ENCODE peak calls at places on chromosome 2, in seven cellular contexts. One of them, this sample, is unnamed.

GRCh38 chr2:104033399-104033798 is 820.5 kb upstream of the POU3F3 start:
- DNase-seq in trophoblast cell: no peak
- DNase-seq in mesenchymal stem cell: no peak
- DNase-seq in neuronal stem cell: peak
- DNase-seq in H1: no peak
- DNase-seq in IMR-90: no peak
- DNase-seq in H9: no peak
- DNase-seq in this sample: peak

GRCh38 chr2:6793371-6793770 is 72.3 kb downstream of the CMPK2 start:
- DNase-seq in H9: no peak
- DNase-seq in H1: no peak
- DNase-seq in mesenchymal stem cell: peak
- DNase-seq in IMR-90: peak
- DNase-seq in neuronal stem cell: no peak
- DNase-seq in trophoblast cell: no peak
- DNase-seq in this sample: peak

GRCh38 chr2:188721231-188721630 is 252.9 kb upstream of the COL3A1 start:
- DNase-seq in neuronal stem cell: no peak
- DNase-seq in H1: no peak
- DNase-seq in trophoblast cell: no peak
- DNase-seq in mesenchymal stem cell: no peak
- DNase-seq in IMR-90: peak
- DNase-seq in H9: no peak
- DNase-seq in this sample: peak

GRCh38 chr2:130756721-130757195 is 1.4 kb downstream of the AMER3 start:
- DNase-seq in H1: no peak
- DNase-seq in neuronal stem cell: no peak
- DNase-seq in H9: no peak
- DNase-seq in IMR-90: no peak
- DNase-seq in trophoblast cell: peak
- DNase-seq in mesenchymal stem cell: no peak
- DNase-seq in this sample: no peak

GRCh38 chr2:47005687-47006086 is 90.1 kb upstream of the MCFD2 start:
- DNase-seq in trophoblast cell: no peak
- DNase-seq in IMR-90: no peak
- DNase-seq in neuronal stem cell: no peak
- DNase-seq in mesenchymal stem cell: no peak
- DNase-seq in H1: no peak
- DNase-seq in H9: no peak
- DNase-seq in this sample: no peak

GRCh38 chr2:209495855-209496585 is 72.2 kb downstream of the MAP2 start:
- DNase-seq in IMR-90: peak
- DNase-seq in trophoblast cell: peak
- DNase-seq in mesenchymal stem cell: peak
- DNase-seq in neuronal stem cell: no peak
- DNase-seq in H9: no peak
- DNase-seq in H1: no peak
- DNase-seq in this sample: no peak

GRCh38 chr2:12675352-12675795 is 41.4 kb upstream of the TRIB2 start:
- DNase-seq in trophoblast cell: peak
- DNase-seq in mesenchymal stem cell: peak
- DNase-seq in H1: no peak
- DNase-seq in neuronal stem cell: no peak
- DNase-seq in IMR-90: peak
- DNase-seq in H9: no peak
- DNase-seq in this sample: peak

GRCh38 chr2:164913011-164913410 is 42.3 kb downstream of the SLC38A11 start:
- DNase-seq in H1: no peak
- DNase-seq in IMR-90: no peak
- DNase-seq in trophoblast cell: no peak
- DNase-seq in neuronal stem cell: no peak
- DNase-seq in H9: no peak
- DNase-seq in mesenchymal stem cell: no peak
- DNase-seq in this sample: peak

GRCh38 chr2:127277028-127277427 is 16.9 kb downstream of the ERCC3 start:
- DNase-seq in neuronal stem cell: no peak
- DNase-seq in trophoblast cell: no peak
- DNase-seq in IMR-90: peak
- DNase-seq in H9: no peak
- DNase-seq in mesenchymal stem cell: peak
- DNase-seq in H1: no peak
- DNase-seq in this sample: no peak

GRCh38 chr2:9946076-9946475 is 5.4 kb upstream of the GRHL1 start:
- DNase-seq in mesenchymal stem cell: no peak
- DNase-seq in trophoblast cell: no peak
- DNase-seq in H9: no peak
- DNase-seq in IMR-90: no peak
- DNase-seq in neuronal stem cell: no peak
- DNase-seq in H1: no peak
- DNase-seq in this sample: no peak

GRCh38 chr2:236767951-236768350 is 198.3 kb downstream of the ACKR3 start:
- DNase-seq in H1: no peak
- DNase-seq in H9: no peak
- DNase-seq in neuronal stem cell: no peak
- DNase-seq in trophoblast cell: no peak
- DNase-seq in mesenchymal stem cell: no peak
- DNase-seq in IMR-90: no peak
- DNase-seq in this sample: no peak

GRCh38 chr2:45860136-45861106 is 208.9 kb downstream of the PRKCE start:
- DNase-seq in neuronal stem cell: no peak
- DNase-seq in mesenchymal stem cell: peak
- DNase-seq in H1: no peak
- DNase-seq in H9: no peak
- DNase-seq in trophoblast cell: no peak
- DNase-seq in IMR-90: peak
- DNase-seq in this sample: peak

GRCh38 chr2:241116606-241117560 is 14.8 kb upstream of the MTERF4 start:
- DNase-seq in neuronal stem cell: no peak
- DNase-seq in IMR-90: no peak
- DNase-seq in mesenchymal stem cell: no peak
- DNase-seq in trophoblast cell: no peak
- DNase-seq in H9: peak
- DNase-seq in H1: no peak
- DNase-seq in this sample: no peak

GRCh38 chr2:95382128-95382645 is 20.3 kb upstream of the FAHD2A start:
- DNase-seq in trophoblast cell: no peak
- DNase-seq in mesenchymal stem cell: no peak
- DNase-seq in IMR-90: no peak
- DNase-seq in H9: no peak
- DNase-seq in neuronal stem cell: no peak
- DNase-seq in H1: no peak
- DNase-seq in this sample: no peak

GRCh38 chr2:151523825-151524224 is 114.1 kb downstream of the RIF1 start:
- DNase-seq in neuronal stem cell: no peak
- DNase-seq in mesenchymal stem cell: no peak
- DNase-seq in H1: no peak
- DNase-seq in IMR-90: peak
- DNase-seq in trophoblast cell: no peak
- DNase-seq in H9: no peak
- DNase-seq in this sample: no peak

GRCh38 chr2:237669628-237670351 is 42.4 kb downstream of the LRRFIP1 start:
- DNase-seq in IMR-90: peak
- DNase-seq in H1: no peak
- DNase-seq in neuronal stem cell: no peak
- DNase-seq in trophoblast cell: no peak
- DNase-seq in mesenchymal stem cell: peak
- DNase-seq in H9: no peak
- DNase-seq in this sample: no peak

GRCh38 chr2:127201452-127201851 is 18.6 kb downstream of the CYP27C1 start:
- DNase-seq in IMR-90: no peak
- DNase-seq in mesenchymal stem cell: no peak
- DNase-seq in H9: peak
- DNase-seq in neuronal stem cell: no peak
- DNase-seq in trophoblast cell: no peak
- DNase-seq in H1: no peak
- DNase-seq in this sample: no peak

GRCh38 chr2:151771599-151772358 is 37.5 kb upstream of the NEB start:
- DNase-seq in IMR-90: peak
- DNase-seq in H1: no peak
- DNase-seq in H9: no peak
- DNase-seq in mesenchymal stem cell: peak
- DNase-seq in neuronal stem cell: no peak
- DNase-seq in trophoblast cell: peak
- DNase-seq in this sample: no peak

GRCh38 chr2:238494573-238494961 is 67.8 kb downstream of the ASB1 start:
- DNase-seq in IMR-90: no peak
- DNase-seq in neuronal stem cell: no peak
- DNase-seq in H9: peak
- DNase-seq in trophoblast cell: no peak
- DNase-seq in H1: no peak
- DNase-seq in mesenchymal stem cell: no peak
- DNase-seq in this sample: no peak

GRCh38 chr2:74760875-74761630 is 72.9 kb upstream of the HK2 start:
- DNase-seq in H9: no peak
- DNase-seq in trophoblast cell: no peak
- DNase-seq in H1: no peak
- DNase-seq in IMR-90: no peak
- DNase-seq in mesenchymal stem cell: no peak
- DNase-seq in neuronal stem cell: no peak
- DNase-seq in this sample: no peak
- H3K18ac ChIP-seq in H9: no peak
- H3K18ac ChIP-seq in trophoblast cell: no peak
- H3K18ac ChIP-seq in H1: no peak
- H3K18ac ChIP-seq in IMR-90: peak
- H3K18ac ChIP-seq in mesenchymal stem cell: peak
- H3K18ac ChIP-seq in neuronal stem cell: no peak
- H3K18ac ChIP-seq in this sample: no peak

GRCh38 chr2:190344275-190344827 is 962 bp downstream of the INPP1 start:
- DNase-seq in IMR-90: no peak
- DNase-seq in trophoblast cell: peak
- DNase-seq in mesenchymal stem cell: peak
- DNase-seq in H1: no peak
- DNase-seq in H9: no peak
- DNase-seq in neuronal stem cell: no peak
- DNase-seq in this sample: peak

GRCh38 chr2:190342601-190343000 is 788 bp upstream of the INPP1 start:
- DNase-seq in H9: no peak
- DNase-seq in neuronal stem cell: no peak
- DNase-seq in trophoblast cell: no peak
- DNase-seq in H1: no peak
- DNase-seq in mesenchymal stem cell: no peak
- DNase-seq in IMR-90: no peak
- DNase-seq in this sample: peak

GRCh38 chr2:190343500-190344274 is at the start of gene INPP1:
- DNase-seq in H1: no peak
- DNase-seq in H9: peak
- DNase-seq in trophoblast cell: peak
- DNase-seq in IMR-90: peak
- DNase-seq in mesenchymal stem cell: peak
- DNase-seq in neuronal stem cell: peak
- DNase-seq in this sample: peak

GRCh38 chr2:190340369-190340768 is 3.0 kb upstream of the INPP1 start:
- DNase-seq in trophoblast cell: no peak
- DNase-seq in neuronal stem cell: peak
- DNase-seq in mesenchymal stem cell: peak
- DNase-seq in H9: peak
- DNase-seq in IMR-90: no peak
- DNase-seq in H1: no peak
- DNase-seq in this sample: peak

GRCh38 chr2:190343170-190343499 is 254 bp upstream of the INPP1 start:
- DNase-seq in neuronal stem cell: no peak
- DNase-seq in trophoblast cell: no peak
- DNase-seq in IMR-90: no peak
- DNase-seq in H1: no peak
- DNase-seq in mesenchymal stem cell: no peak
- DNase-seq in H9: peak
- DNase-seq in this sample: peak
- H3K18ac ChIP-seq in neuronal stem cell: peak
- H3K18ac ChIP-seq in trophoblast cell: no peak
- H3K18ac ChIP-seq in IMR-90: peak
- H3K18ac ChIP-seq in H1: peak
- H3K18ac ChIP-seq in mesenchymal stem cell: peak
- H3K18ac ChIP-seq in H9: no peak
- H3K18ac ChIP-seq in this sample: no peak

GRCh38 chr2:230129343-230129742 is 60.6 kb upstream of the SLC16A14 start:
- DNase-seq in neuronal stem cell: no peak
- DNase-seq in trophoblast cell: no peak
- DNase-seq in H1: no peak
- DNase-seq in IMR-90: no peak
- DNase-seq in H9: no peak
- DNase-seq in mesenchymal stem cell: peak
- DNase-seq in this sample: no peak
- H3K18ac ChIP-seq in neuronal stem cell: no peak
- H3K18ac ChIP-seq in trophoblast cell: no peak
- H3K18ac ChIP-seq in H1: no peak
- H3K18ac ChIP-seq in IMR-90: no peak
- H3K18ac ChIP-seq in H9: no peak
- H3K18ac ChIP-seq in mesenchymal stem cell: no peak
- H3K18ac ChIP-seq in this sample: no peak

GRCh38 chr2:222882484-222882928 is 21.7 kb downstream of the ACSL3 start:
- DNase-seq in trophoblast cell: peak
- DNase-seq in neuronal stem cell: no peak
- DNase-seq in H1: no peak
- DNase-seq in IMR-90: no peak
- DNase-seq in H9: no peak
- DNase-seq in mesenchymal stem cell: no peak
- DNase-seq in this sample: peak

GRCh38 chr2:222883420-222883819 is 22.6 kb downstream of the ACSL3 start:
- DNase-seq in H1: no peak
- DNase-seq in mesenchymal stem cell: no peak
- DNase-seq in neuronal stem cell: no peak
- DNase-seq in trophoblast cell: no peak
- DNase-seq in H9: no peak
- DNase-seq in IMR-90: no peak
- DNase-seq in this sample: no peak

GRCh38 chr2:222884114-222884764 is 23.4 kb downstream of the ACSL3 start:
- DNase-seq in neuronal stem cell: no peak
- DNase-seq in mesenchymal stem cell: peak
- DNase-seq in H9: no peak
- DNase-seq in trophoblast cell: peak
- DNase-seq in IMR-90: no peak
- DNase-seq in H1: no peak
- DNase-seq in this sample: no peak

GRCh38 chr2:222887124-222887523 is 26.3 kb downstream of the ACSL3 start:
- DNase-seq in IMR-90: peak
- DNase-seq in trophoblast cell: no peak
- DNase-seq in H1: no peak
- DNase-seq in mesenchymal stem cell: no peak
- DNase-seq in H9: no peak
- DNase-seq in neuronal stem cell: no peak
- DNase-seq in this sample: no peak

DNA sequence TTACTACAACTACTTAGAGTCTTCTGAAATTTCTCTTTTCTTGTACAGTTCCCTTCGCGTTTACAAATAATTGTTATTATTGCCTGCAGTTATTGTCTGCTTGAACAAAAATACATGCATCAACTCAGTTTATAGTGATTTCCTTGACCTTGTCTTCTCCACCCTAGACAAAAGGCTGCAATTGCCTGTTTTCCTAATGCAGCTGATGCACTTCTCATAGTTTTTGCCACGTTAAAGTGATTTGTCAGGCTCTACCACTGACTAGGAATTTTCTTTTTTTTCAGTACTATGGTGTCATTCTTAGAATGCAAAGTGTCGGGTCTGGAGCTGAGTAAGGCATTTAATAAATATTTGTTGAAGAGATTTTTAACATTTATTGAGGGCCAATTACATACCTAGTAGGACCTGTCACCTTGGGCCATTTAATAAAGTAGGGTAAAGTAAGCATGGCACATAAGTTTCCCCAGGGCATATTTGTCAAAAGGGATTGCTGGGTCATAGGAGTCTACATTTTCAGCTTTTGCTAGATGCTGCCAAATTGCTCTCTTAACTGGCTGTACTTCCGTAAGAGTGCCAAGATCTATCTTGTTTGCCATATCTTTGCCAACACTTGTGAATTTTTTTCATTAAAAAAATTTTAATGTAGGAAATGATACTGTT is 24.1 kb downstream of the ACSL3 start:
- DNase-seq in trophoblast cell: no peak
- DNase-seq in neuronal stem cell: no peak
- DNase-seq in mesenchymal stem cell: no peak
- DNase-seq in H1: no peak
- DNase-seq in H9: no peak
- DNase-seq in IMR-90: no peak
- DNase-seq in this sample: no peak
- H3K18ac ChIP-seq in trophoblast cell: no peak
- H3K18ac ChIP-seq in neuronal stem cell: no peak
- H3K18ac ChIP-seq in mesenchymal stem cell: no peak
- H3K18ac ChIP-seq in H1: no peak
- H3K18ac ChIP-seq in H9: no peak
- H3K18ac ChIP-seq in IMR-90: no peak
- H3K18ac ChIP-seq in this sample: no peak